ENCODE peak calls at places on chromosomes 12 and 14, in eight cellular contexts. Q is left ventricle myocardium inferior, S is brain microvascular endothelial cell, I is mucosa of gallbladder, P is AG04450, V is islet precursor cell, C is HuH-7.5, G is NCI-H2081. B is an unnamed sample.

GRCh38 chr12:54478270-54478669 is 4.9 kb upstream of the GTSF1 start:
- DNase-seq in V (no peak), G (no peak), P (no peak), S (no peak), C (no peak), I (no peak), Q (no peak), B (no peak)

GRCh38 chr14:68124885-68125731 is 305.5 kb downstream of the RAD51B start:
- DNase-seq in S (peak), V (peak), I (no peak), P (no peak), C (no peak), Q (no peak), G (no peak), B (no peak)

GRCh38 chr14:46344327-46344937 is 307.1 kb downstream of the RPL10L start:
- DNase-seq in V (no peak), C (no peak), G (peak), P (no peak), Q (no peak), I (no peak), S (peak), B (no peak)

GRCh38 chr14:100714205-100714781 is 12.4 kb upstream of the DLK1 start:
- DNase-seq in I (no peak), C (no peak), P (no peak), Q (no peak), G (no peak), V (no peak), S (no peak), B (no peak)

GRCh38 chr12:12319501-12320322 is 30.3 kb downstream of the MANSC1 start:
- DNase-seq in S (no peak), V (no peak), Q (no peak), G (no peak), P (no peak), C (no peak), I (no peak), B (no peak)

GRCh38 chr14:93137864-93138263 is 22.1 kb upstream of the ITPK1 start:
- DNase-seq in P (no peak), V (no peak), I (peak), G (peak), S (no peak), Q (peak), C (no peak), B (no peak)

GRCh38 chr12:45214739-45215418 is 1.0 kb upstream of the ANO6 start:
- DNase-seq in P (no peak), G (no peak), I (no peak), C (no peak), Q (no peak), S (no peak), V (no peak), B (no peak)

GRCh38 chr12:122852336-122853275 is 17.3 kb downstream of the HIP1R start:
- DNase-seq in Q (no peak), C (no peak), G (no peak), S (no peak), P (no peak), I (no peak), V (no peak), B (no peak)

GRCh38 chr12:107091381-107091780 is 2.0 kb downstream of the CRY1 start:
- DNase-seq in V (no peak), S (peak), C (no peak), G (peak), Q (no peak), P (no peak), I (peak), B (no peak)

GRCh38 chr12:120323772-120324171 is 3.8 kb downstream of the PLA2G1B start:
- DNase-seq in V (no peak), P (no peak), C (no peak), S (no peak), G (no peak), I (no peak), Q (no peak), B (no peak)

GRCh38 chr12:49288412-49288853 is 6.5 kb upstream of the PRPH start:
- DNase-seq in V (peak), P (no peak), I (peak), S (peak), G (no peak), Q (no peak), C (peak), B (no peak)

GRCh38 chr12:1692221-1692620 is 1.4 kb downstream of the ADIPOR2 start:
- DNase-seq in S (no peak), P (no peak), Q (no peak), I (no peak), C (no peak), G (no peak), V (no peak), B (no peak)

GRCh38 chr12:119151445-119151844 is 27.3 kb upstream of the HSPB8 start:
- DNase-seq in Q (no peak), S (no peak), I (no peak), V (no peak), G (no peak), C (no peak), P (no peak), B (no peak)

GRCh38 chr14:89624500-89625156 is 207.6 kb upstream of the FOXN3 start:
- DNase-seq in I (no peak), C (no peak), V (no peak), S (no peak), G (no peak), P (no peak), Q (no peak), B (no peak)

GRCh38 chr12:41557081-41557480 is 369.0 kb downstream of the PDZRN4 start:
- DNase-seq in G (no peak), C (no peak), Q (no peak), I (no peak), P (no peak), V (no peak), S (no peak), B (no peak)

GRCh38 chr12:64390275-64390851 is at the start of gene C12orf56:
- DNase-seq in G (no peak), S (no peak), V (peak), I (no peak), C (peak), Q (no peak), P (no peak), B (no peak)

GRCh38 chr12:9721394-9722092 is 11.4 kb downstream of the CLECL1 start:
- DNase-seq in V (no peak), I (no peak), P (no peak), S (no peak), C (no peak), Q (no peak), G (no peak), B (no peak)

GRCh38 chr12:10709808-10710207 is 13.3 kb downstream of the YBX3 start:
- DNase-seq in V (no peak), P (no peak), G (no peak), I (no peak), S (no peak), C (no peak), Q (no peak), B (no peak)

GRCh38 chr12:22527999-22528398 is 16.3 kb downstream of the C2CD5 start:
- DNase-seq in S (no peak), Q (no peak), I (no peak), G (no peak), P (peak), C (no peak), V (no peak), B (no peak)

GRCh38 chr12:89873745-89874144 is 165.1 kb upstream of the ATP2B1 start:
- DNase-seq in S (no peak), I (no peak), C (no peak), Q (no peak), V (peak), G (no peak), P (no peak), B (no peak)

GRCh38 chr12:70247653-70248199 is 4.5 kb downstream of the CNOT2 start:
- DNase-seq in P (no peak), G (no peak), C (no peak), I (no peak), S (no peak), Q (no peak), V (no peak), B (no peak)

GRCh38 chr12:11725616-11726015 is 76.1 kb downstream of the ETV6 start:
- DNase-seq in C (no peak), S (no peak), I (no peak), V (no peak), P (no peak), G (no peak), Q (no peak), B (no peak)

GRCh38 chr14:65106316-65106715 is 4.0 kb upstream of the MAX start:
- DNase-seq in S (no peak), G (no peak), C (no peak), Q (no peak), I (no peak), P (no peak), V (no peak), B (no peak)

GRCh38 chr12:50057000-50057841 is at the start of gene ASIC1:
- DNase-seq in I (peak), V (peak), G (peak), P (no peak), C (peak), S (peak), Q (peak), B (peak)

GRCh38 chr12:107108995-107109508 is 15.7 kb upstream of the CRY1 start:
- DNase-seq in P (no peak), S (no peak), I (no peak), C (no peak), Q (no peak), G (no peak), V (no peak), B (no peak)

B was measured in amygdala.